ENCODE peak calls at places on chromosomes 1 and 21, in seven cellular contexts. One of them, this sample, is unnamed. For H3K4me1, the result is how much of the 10 kb centered on the place peaks cover.

GRCh38 chr1:108877324-108877812 is 583 bp downstream of the GPSM2 start:
- DNase-seq in psoas muscle: no peak
- DNase-seq in pancreas: no peak
- DNase-seq in heart right ventricle: no peak
- DNase-seq in K562: no peak
- DNase-seq in upper lobe of right lung: no peak
- DNase-seq in lower lobe of right lung: no peak
- DNase-seq in this sample: no peak

GRCh38 chr1:78543941-78544630 is 53.3 kb downstream of the PTGFR start:
- DNase-seq in psoas muscle: no peak
- DNase-seq in pancreas: no peak
- DNase-seq in heart right ventricle: no peak
- DNase-seq in K562: no peak
- DNase-seq in upper lobe of right lung: no peak
- DNase-seq in lower lobe of right lung: no peak
- DNase-seq in this sample: no peak

GRCh38 chr1:244861683-244862082 is 2.7 kb downstream of the HNRNPU start:
- DNase-seq in psoas muscle: no peak
- DNase-seq in pancreas: no peak
- DNase-seq in heart right ventricle: no peak
- DNase-seq in K562: no peak
- DNase-seq in upper lobe of right lung: no peak
- DNase-seq in lower lobe of right lung: no peak
- DNase-seq in this sample: no peak

GRCh38 chr1:204859885-204860284 is 10.8 kb upstream of the NFASC start:
- DNase-seq in psoas muscle: no peak
- DNase-seq in pancreas: no peak
- DNase-seq in heart right ventricle: no peak
- DNase-seq in K562: peak
- DNase-seq in upper lobe of right lung: no peak
- DNase-seq in lower lobe of right lung: no peak
- DNase-seq in this sample: no peak

GRCh38 chr1:212916395-212917133 is 33.8 kb upstream of the VASH2 start:
- DNase-seq in psoas muscle: peak
- DNase-seq in pancreas: no peak
- DNase-seq in heart right ventricle: peak
- DNase-seq in K562: peak
- DNase-seq in upper lobe of right lung: peak
- DNase-seq in lower lobe of right lung: peak
- DNase-seq in this sample: no peak

GRCh38 chr1:229129306-229130027 is 141.4 kb upstream of the RAB4A start:
- DNase-seq in psoas muscle: no peak
- DNase-seq in pancreas: no peak
- DNase-seq in heart right ventricle: no peak
- DNase-seq in K562: no peak
- DNase-seq in upper lobe of right lung: no peak
- DNase-seq in lower lobe of right lung: no peak
- DNase-seq in this sample: peak

GRCh38 chr21:35222541-35222941 is 173.4 kb upstream of the RUNX1 start:
- DNase-seq in psoas muscle: no peak
- DNase-seq in pancreas: no peak
- DNase-seq in heart right ventricle: no peak
- DNase-seq in K562: no peak
- DNase-seq in upper lobe of right lung: no peak
- DNase-seq in lower lobe of right lung: no peak
- DNase-seq in this sample: no peak

GRCh38 chr1:206513312-206514111 is 6.2 kb downstream of the RASSF5 start:
- DNase-seq in psoas muscle: peak
- DNase-seq in pancreas: peak
- DNase-seq in heart right ventricle: peak
- DNase-seq in K562: no peak
- DNase-seq in upper lobe of right lung: peak
- DNase-seq in lower lobe of right lung: no peak
- DNase-seq in this sample: peak

GRCh38 chr1:201841265-201841912 is 12.4 kb downstream of the IPO9 start:
- DNase-seq in psoas muscle: no peak
- DNase-seq in pancreas: no peak
- DNase-seq in heart right ventricle: no peak
- DNase-seq in K562: no peak
- DNase-seq in upper lobe of right lung: no peak
- DNase-seq in lower lobe of right lung: no peak
- DNase-seq in this sample: no peak

GRCh38 chr1:198771562-198772153 is 132.8 kb downstream of the PTPRC start:
- DNase-seq in psoas muscle: no peak
- DNase-seq in pancreas: no peak
- DNase-seq in heart right ventricle: no peak
- DNase-seq in K562: no peak
- DNase-seq in upper lobe of right lung: no peak
- DNase-seq in lower lobe of right lung: no peak
- DNase-seq in this sample: no peak

GRCh38 chr1:17423781-17424245 is 15.7 kb downstream of the RCC2 start:
- DNase-seq in psoas muscle: no peak
- DNase-seq in pancreas: no peak
- DNase-seq in heart right ventricle: peak
- DNase-seq in K562: no peak
- DNase-seq in upper lobe of right lung: no peak
- DNase-seq in lower lobe of right lung: no peak
- DNase-seq in this sample: no peak

GRCh38 chr1:167689569-167689925 is 32.2 kb upstream of the MPZL1 start:
- DNase-seq in psoas muscle: no peak
- DNase-seq in pancreas: no peak
- DNase-seq in heart right ventricle: no peak
- DNase-seq in K562: no peak
- DNase-seq in upper lobe of right lung: no peak
- DNase-seq in lower lobe of right lung: no peak
- DNase-seq in this sample: no peak

GRCh38 chr1:18166341-18166740 is 58.7 kb downstream of the IGSF21 start:
- DNase-seq in psoas muscle: no peak
- DNase-seq in pancreas: no peak
- DNase-seq in heart right ventricle: peak
- DNase-seq in K562: no peak
- DNase-seq in upper lobe of right lung: no peak
- DNase-seq in lower lobe of right lung: no peak
- DNase-seq in this sample: no peak

GRCh38 chr1:202023033-202023433 is 12.6 kb downstream of the ELF3 start:
- DNase-seq in psoas muscle: no peak
- DNase-seq in pancreas: peak
- DNase-seq in heart right ventricle: no peak
- DNase-seq in K562: no peak
- DNase-seq in upper lobe of right lung: peak
- DNase-seq in lower lobe of right lung: peak
- DNase-seq in this sample: peak

GRCh38 chr1:7375329-7375728 is 395.8 kb upstream of the VAMP3 start:
- DNase-seq in psoas muscle: no peak
- DNase-seq in pancreas: no peak
- DNase-seq in heart right ventricle: no peak
- DNase-seq in K562: no peak
- DNase-seq in upper lobe of right lung: peak
- DNase-seq in lower lobe of right lung: no peak
- DNase-seq in this sample: no peak

GRCh38 chr1:178461676-178462075 is 35.1 kb downstream of the CLEC20A start:
- DNase-seq in psoas muscle: no peak
- DNase-seq in pancreas: no peak
- DNase-seq in heart right ventricle: no peak
- DNase-seq in K562: no peak
- DNase-seq in upper lobe of right lung: no peak
- DNase-seq in lower lobe of right lung: no peak
- DNase-seq in this sample: no peak

GRCh38 chr1:46617833-46618232 is 1.2 kb upstream of the MOB3C start:
- DNase-seq in psoas muscle: no peak
- DNase-seq in pancreas: no peak
- DNase-seq in heart right ventricle: no peak
- DNase-seq in K562: no peak
- DNase-seq in upper lobe of right lung: no peak
- DNase-seq in lower lobe of right lung: no peak
- DNase-seq in this sample: no peak
- H3K4me1 ChIP-seq in psoas muscle: under half
- H3K4me1 ChIP-seq in pancreas: under half
- H3K4me1 ChIP-seq in heart right ventricle: under half
- H3K4me1 ChIP-seq in K562: under half
- H3K4me1 ChIP-seq in upper lobe of right lung: under half
- H3K4me1 ChIP-seq in lower lobe of right lung: under half
- H3K4me1 ChIP-seq in this sample: under half

GRCh38 chr1:200095057-200095577 is 67.6 kb downstream of the NR5A2 start:
- DNase-seq in psoas muscle: no peak
- DNase-seq in pancreas: no peak
- DNase-seq in heart right ventricle: no peak
- DNase-seq in K562: no peak
- DNase-seq in upper lobe of right lung: no peak
- DNase-seq in lower lobe of right lung: no peak
- DNase-seq in this sample: no peak

DNA sequence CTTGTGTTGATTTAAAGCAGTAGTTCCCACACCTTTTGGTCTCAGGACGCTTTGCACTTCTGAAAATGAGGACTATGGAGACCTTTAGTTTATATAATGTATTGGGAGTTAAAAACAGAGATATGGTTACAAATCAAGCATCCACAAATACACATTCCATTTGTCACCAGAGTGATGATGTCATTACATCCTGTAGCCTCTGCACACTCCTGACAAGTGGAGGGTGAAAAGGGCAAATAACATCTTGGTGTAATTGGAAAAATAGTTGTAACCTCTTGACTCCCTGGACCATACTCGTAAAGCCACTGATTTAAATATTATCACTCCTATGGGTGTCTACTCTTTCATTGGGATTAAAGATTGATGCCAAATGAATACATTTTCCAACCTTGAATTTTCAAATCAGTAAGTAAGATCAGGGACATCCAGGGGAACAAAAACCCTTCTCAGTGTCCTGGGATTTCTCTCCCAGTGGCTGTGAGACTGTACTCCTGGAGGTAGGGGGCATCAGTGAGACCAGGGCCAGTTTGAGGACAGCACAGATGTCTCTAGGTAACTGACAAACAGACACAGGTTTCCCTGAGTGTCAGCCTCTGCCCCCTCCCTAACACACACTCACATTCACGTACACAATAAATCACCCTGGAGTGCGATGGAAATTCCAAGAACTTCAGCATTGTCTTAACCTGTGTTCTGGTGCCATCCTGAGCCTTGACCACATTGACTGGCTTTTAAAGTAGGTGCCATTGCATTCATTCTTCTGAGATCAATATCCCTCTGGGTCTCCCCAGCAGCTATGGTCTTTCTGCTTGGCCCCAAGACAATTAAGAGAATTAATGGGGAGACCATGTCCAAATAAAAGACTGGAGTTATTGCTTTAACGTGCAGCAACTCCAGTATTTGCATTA is 63.0 kb downstream of the NR5A2 start:
- DNase-seq in psoas muscle: no peak
- DNase-seq in pancreas: no peak
- DNase-seq in heart right ventricle: no peak
- DNase-seq in K562: peak
- DNase-seq in upper lobe of right lung: no peak
- DNase-seq in lower lobe of right lung: no peak
- DNase-seq in this sample: no peak
- TF ChIP-seq CTCF in psoas muscle: no peak
- TF ChIP-seq CTCF in pancreas: no peak
- TF ChIP-seq CTCF in heart right ventricle: peak
- TF ChIP-seq CTCF in K562: peak
- TF ChIP-seq CTCF in upper lobe of right lung: peak
- TF ChIP-seq CTCF in lower lobe of right lung: peak
- TF ChIP-seq CTCF in this sample: no peak

GRCh38 chr1:60891315-60891714 is 191.0 kb upstream of the NFIA start:
- DNase-seq in psoas muscle: no peak
- DNase-seq in pancreas: no peak
- DNase-seq in heart right ventricle: no peak
- DNase-seq in K562: no peak
- DNase-seq in upper lobe of right lung: no peak
- DNase-seq in lower lobe of right lung: no peak
- DNase-seq in this sample: no peak

GRCh38 chr1:60890664-60891063 is 191.7 kb upstream of the NFIA start:
- DNase-seq in psoas muscle: no peak
- DNase-seq in pancreas: no peak
- DNase-seq in heart right ventricle: no peak
- DNase-seq in K562: no peak
- DNase-seq in upper lobe of right lung: no peak
- DNase-seq in lower lobe of right lung: no peak
- DNase-seq in this sample: no peak

GRCh38 chr1:60886090-60886489 is 196.3 kb upstream of the NFIA start:
- DNase-seq in psoas muscle: no peak
- DNase-seq in pancreas: no peak
- DNase-seq in heart right ventricle: no peak
- DNase-seq in K562: no peak
- DNase-seq in upper lobe of right lung: no peak
- DNase-seq in lower lobe of right lung: no peak
- DNase-seq in this sample: no peak

GRCh38 chr1:60886793-60887331 is 195.5 kb upstream of the NFIA start:
- DNase-seq in psoas muscle: no peak
- DNase-seq in pancreas: no peak
- DNase-seq in heart right ventricle: no peak
- DNase-seq in K562: no peak
- DNase-seq in upper lobe of right lung: no peak
- DNase-seq in lower lobe of right lung: no peak
- DNase-seq in this sample: no peak
- H3K4me1 ChIP-seq in psoas muscle: under half
- H3K4me1 ChIP-seq in pancreas: under half
- H3K4me1 ChIP-seq in heart right ventricle: under half
- H3K4me1 ChIP-seq in K562: under half
- H3K4me1 ChIP-seq in upper lobe of right lung: under half
- H3K4me1 ChIP-seq in lower lobe of right lung: under half
- H3K4me1 ChIP-seq in this sample: under half

GRCh38 chr1:8988618-8988967 is 37.6 kb downstream of the SLC2A7 start:
- DNase-seq in psoas muscle: no peak
- DNase-seq in pancreas: no peak
- DNase-seq in heart right ventricle: peak
- DNase-seq in K562: no peak
- DNase-seq in upper lobe of right lung: no peak
- DNase-seq in lower lobe of right lung: no peak
- DNase-seq in this sample: peak

GRCh38 chr1:8984990-8985389 is 39.3 kb downstream of the CA6 start:
- DNase-seq in psoas muscle: no peak
- DNase-seq in pancreas: no peak
- DNase-seq in heart right ventricle: no peak
- DNase-seq in K562: no peak
- DNase-seq in upper lobe of right lung: no peak
- DNase-seq in lower lobe of right lung: no peak
- DNase-seq in this sample: peak

GRCh38 chr1:8985915-8986813 is 40.1 kb downstream of the SLC2A7 start:
- DNase-seq in psoas muscle: peak
- DNase-seq in pancreas: peak
- DNase-seq in heart right ventricle: peak
- DNase-seq in K562: no peak
- DNase-seq in upper lobe of right lung: peak
- DNase-seq in lower lobe of right lung: peak
- DNase-seq in this sample: peak

GRCh38 chr1:8987881-8988617 is 38.2 kb downstream of the SLC2A7 start:
- DNase-seq in psoas muscle: peak
- DNase-seq in pancreas: no peak
- DNase-seq in heart right ventricle: peak
- DNase-seq in K562: peak
- DNase-seq in upper lobe of right lung: peak
- DNase-seq in lower lobe of right lung: peak
- DNase-seq in this sample: peak

DNA sequence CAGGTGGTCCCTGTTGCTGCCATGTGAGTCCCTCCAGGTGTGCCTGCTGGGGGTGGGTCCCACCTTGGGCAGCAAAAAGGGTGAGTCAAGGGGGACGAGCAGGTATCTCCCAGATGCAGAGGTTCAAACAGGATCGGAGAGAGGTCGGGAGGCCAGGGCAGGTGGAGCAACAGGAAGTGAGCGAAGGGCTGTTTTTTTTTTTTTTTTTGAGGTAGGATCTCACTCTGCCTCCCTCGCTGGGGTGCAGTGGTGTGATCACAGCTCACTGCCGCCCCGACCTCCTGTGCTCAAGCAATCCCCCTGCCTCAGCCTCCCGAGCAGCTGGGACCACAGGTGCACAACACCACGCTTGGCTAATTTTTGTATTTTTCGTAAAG is 39.4 kb downstream of the SLC2A7 start:
- DNase-seq in psoas muscle: no peak
- DNase-seq in pancreas: no peak
- DNase-seq in heart right ventricle: no peak
- DNase-seq in K562: no peak
- DNase-seq in upper lobe of right lung: no peak
- DNase-seq in lower lobe of right lung: no peak
- DNase-seq in this sample: peak
- TF ChIP-seq CTCF in psoas muscle: no peak
- TF ChIP-seq CTCF in pancreas: no peak
- TF ChIP-seq CTCF in heart right ventricle: no peak
- TF ChIP-seq CTCF in K562: no peak
- TF ChIP-seq CTCF in upper lobe of right lung: no peak
- TF ChIP-seq CTCF in lower lobe of right lung: no peak
- TF ChIP-seq CTCF in this sample: no peak

This sample was measured in kidney.